ENCODE peak calls at places on chromosomes 13 and 19, in six cellular contexts. One of them, this sample, is unnamed.

GRCh38 chr19:32404939-32405430 is 585 bp upstream of the DPY19L3 start:
- DNase-seq in left ventricle myocardium inferior: peak; percentile 71
- DNase-seq in mammary epithelial cell: no peak
- DNase-seq in heart left ventricle: peak; percentile 81
- DNase-seq in sigmoid colon: peak; percentile 80
- DNase-seq in osteoblast: no peak
- DNase-seq in this sample: no peak

GRCh38 chr19:37997911-37998344 is 90.9 kb downstream of the SIPA1L3 start:
- DNase-seq in left ventricle myocardium inferior: no peak
- DNase-seq in mammary epithelial cell: peak; percentile 91
- DNase-seq in heart left ventricle: no peak
- DNase-seq in sigmoid colon: no peak
- DNase-seq in osteoblast: peak; percentile 77
- DNase-seq in this sample: peak; percentile 91

GRCh38 chr13:98653471-98653985 is 76.6 kb upstream of the STK24 start:
- DNase-seq in left ventricle myocardium inferior: peak; percentile 71
- DNase-seq in mammary epithelial cell: peak; percentile 76
- DNase-seq in heart left ventricle: peak; percentile 76
- DNase-seq in sigmoid colon: peak; percentile 90
- DNase-seq in osteoblast: peak; percentile 90
- DNase-seq in this sample: peak; percentile 80

GRCh38 chr19:1241417-1242095 is at the start of gene ATP5F1D:
- DNase-seq in left ventricle myocardium inferior: peak; percentile 96
- DNase-seq in mammary epithelial cell: peak; percentile 91
- DNase-seq in heart left ventricle: peak; percentile 98
- DNase-seq in sigmoid colon: peak; percentile 98
- DNase-seq in osteoblast: peak; percentile 100
- DNase-seq in this sample: peak; percentile 81

GRCh38 chr13:73914119-73914518 is 220.1 kb downstream of the KLF12 start:
- DNase-seq in left ventricle myocardium inferior: no peak
- DNase-seq in mammary epithelial cell: no peak
- DNase-seq in heart left ventricle: no peak
- DNase-seq in sigmoid colon: no peak
- DNase-seq in osteoblast: peak; percentile 9
- DNase-seq in this sample: no peak

GRCh38 chr13:91127995-91128394 is 219.5 kb upstream of the MIR17HG start:
- DNase-seq in left ventricle myocardium inferior: no peak
- DNase-seq in mammary epithelial cell: no peak
- DNase-seq in heart left ventricle: no peak
- DNase-seq in sigmoid colon: no peak
- DNase-seq in osteoblast: no peak
- DNase-seq in this sample: no peak

GRCh38 chr13:49220856-49221614 is 897 bp downstream of the MLNR start:
- DNase-seq in left ventricle myocardium inferior: no peak
- DNase-seq in mammary epithelial cell: no peak
- DNase-seq in heart left ventricle: no peak
- DNase-seq in sigmoid colon: no peak
- DNase-seq in osteoblast: peak; percentile 90
- DNase-seq in this sample: no peak

GRCh38 chr19:39156891-39157230 is 31.3 kb downstream of the PAK4 start:
- DNase-seq in left ventricle myocardium inferior: no peak
- DNase-seq in mammary epithelial cell: no peak
- DNase-seq in heart left ventricle: no peak
- DNase-seq in sigmoid colon: no peak
- DNase-seq in osteoblast: no peak
- DNase-seq in this sample: no peak

GRCh38 chr19:50315773-50316448 is 13.3 kb downstream of the KCNC3 start:
- DNase-seq in left ventricle myocardium inferior: no peak
- DNase-seq in mammary epithelial cell: no peak
- DNase-seq in heart left ventricle: no peak
- DNase-seq in sigmoid colon: no peak
- DNase-seq in osteoblast: peak; percentile 63
- DNase-seq in this sample: no peak

GRCh38 chr19:16497042-16497441 is 848 bp downstream of the C19orf44 start:
- DNase-seq in left ventricle myocardium inferior: no peak
- DNase-seq in mammary epithelial cell: no peak
- DNase-seq in heart left ventricle: no peak
- DNase-seq in sigmoid colon: no peak
- DNase-seq in osteoblast: no peak
- DNase-seq in this sample: no peak

GRCh38 chr19:6495947-6496346 is 6.2 kb downstream of the TUBB4A start:
- DNase-seq in left ventricle myocardium inferior: no peak
- DNase-seq in mammary epithelial cell: no peak
- DNase-seq in heart left ventricle: no peak
- DNase-seq in sigmoid colon: no peak
- DNase-seq in osteoblast: peak; percentile 49
- DNase-seq in this sample: no peak

GRCh38 chr13:40102854-40103253 is 447.4 kb downstream of the COG6 start:
- DNase-seq in left ventricle myocardium inferior: no peak
- DNase-seq in mammary epithelial cell: peak; percentile 97
- DNase-seq in heart left ventricle: no peak
- DNase-seq in sigmoid colon: no peak
- DNase-seq in osteoblast: peak; percentile 55
- DNase-seq in this sample: peak; percentile 99

GRCh38 chr13:84187626-84188025 is 305.4 kb upstream of the SLITRK1 start:
- DNase-seq in left ventricle myocardium inferior: no peak
- DNase-seq in mammary epithelial cell: peak; percentile 33
- DNase-seq in heart left ventricle: no peak
- DNase-seq in sigmoid colon: no peak
- DNase-seq in osteoblast: no peak
- DNase-seq in this sample: peak; percentile 69

GRCh38 chr13:31016342-31017325 is 84.2 kb downstream of the TEX26 start:
- DNase-seq in left ventricle myocardium inferior: no peak
- DNase-seq in mammary epithelial cell: no peak
- DNase-seq in heart left ventricle: no peak
- DNase-seq in sigmoid colon: no peak
- DNase-seq in osteoblast: no peak
- DNase-seq in this sample: no peak

GRCh38 chr13:79560954-79561353 is 80.0 kb downstream of the NDFIP2 start:
- DNase-seq in left ventricle myocardium inferior: no peak
- DNase-seq in mammary epithelial cell: peak; percentile 55
- DNase-seq in heart left ventricle: no peak
- DNase-seq in sigmoid colon: no peak
- DNase-seq in osteoblast: no peak
- DNase-seq in this sample: peak; percentile 59

GRCh38 chr19:30671622-30672051 is 299.5 kb downstream of the ZNF536 start:
- DNase-seq in left ventricle myocardium inferior: peak; percentile 59
- DNase-seq in mammary epithelial cell: no peak
- DNase-seq in heart left ventricle: no peak
- DNase-seq in sigmoid colon: no peak
- DNase-seq in osteoblast: no peak
- DNase-seq in this sample: no peak

GRCh38 chr13:30892966-30893365 is 13.1 kb upstream of the MEDAG start:
- DNase-seq in left ventricle myocardium inferior: no peak
- DNase-seq in mammary epithelial cell: no peak
- DNase-seq in heart left ventricle: no peak
- DNase-seq in sigmoid colon: no peak
- DNase-seq in osteoblast: no peak
- DNase-seq in this sample: no peak

DNA sequence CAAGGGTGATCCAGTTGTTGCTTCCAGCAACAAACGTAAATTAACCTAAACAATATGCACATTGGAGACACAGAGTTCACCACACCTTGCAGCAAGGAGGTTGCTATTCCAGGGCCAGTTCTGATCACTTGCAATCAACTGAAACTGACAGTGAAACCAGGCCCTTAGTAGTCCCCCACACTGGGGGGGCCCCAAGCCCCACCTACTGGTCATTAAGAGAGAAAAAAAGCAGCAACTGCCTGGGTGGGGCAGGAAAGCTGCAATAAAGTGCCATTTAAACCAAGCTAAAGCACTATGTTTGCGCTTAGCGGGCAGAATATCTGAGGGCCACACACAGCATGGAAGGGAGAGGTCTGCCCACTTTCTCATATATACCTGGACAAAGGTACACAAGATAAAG is 51.5 kb downstream of the ATP7B start:
- DNase-seq in left ventricle myocardium inferior: no peak
- DNase-seq in mammary epithelial cell: no peak
- DNase-seq in heart left ventricle: no peak
- DNase-seq in sigmoid colon: no peak
- DNase-seq in osteoblast: no peak
- DNase-seq in this sample: no peak
- TF ChIP-seq CTCF in left ventricle myocardium inferior: peak; percentile 11
- TF ChIP-seq CTCF in mammary epithelial cell: no peak
- TF ChIP-seq CTCF in heart left ventricle: no peak
- TF ChIP-seq CTCF in sigmoid colon: no peak
- TF ChIP-seq CTCF in osteoblast: no peak
- TF ChIP-seq CTCF in this sample: no peak

DNA sequence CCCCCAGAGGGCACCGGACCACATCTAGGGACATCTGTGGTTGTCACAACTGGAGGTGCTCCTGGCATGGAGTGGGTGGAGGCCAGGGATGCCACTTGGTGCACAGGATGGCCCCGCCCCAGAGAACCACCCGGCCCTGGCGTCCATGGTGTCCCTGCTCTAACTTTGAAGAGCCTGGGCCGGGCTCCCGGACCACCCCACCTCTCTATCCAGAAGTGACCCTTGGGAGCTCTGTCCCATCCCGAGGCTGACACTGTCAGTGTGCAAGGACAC is 22.9 kb upstream of the MYDGF start:
- DNase-seq in left ventricle myocardium inferior: no peak
- DNase-seq in mammary epithelial cell: no peak
- DNase-seq in heart left ventricle: no peak
- DNase-seq in sigmoid colon: no peak
- DNase-seq in osteoblast: no peak
- DNase-seq in this sample: no peak
- H3K36me3 ChIP-seq in left ventricle myocardium inferior: peaks cover 98% of the 10 kb centered on the region
- H3K36me3 ChIP-seq in mammary epithelial cell: peaks cover 26% of the 10 kb centered on the region
- H3K36me3 ChIP-seq in heart left ventricle: peaks cover 56% of the 10 kb centered on the region
- H3K36me3 ChIP-seq in sigmoid colon: peaks cover 81% of the 10 kb centered on the region
- H3K36me3 ChIP-seq in osteoblast: peaks cover 76% of the 10 kb centered on the region
- H3K36me3 ChIP-seq in this sample: peaks cover 62% of the 10 kb centered on the region

DNA sequence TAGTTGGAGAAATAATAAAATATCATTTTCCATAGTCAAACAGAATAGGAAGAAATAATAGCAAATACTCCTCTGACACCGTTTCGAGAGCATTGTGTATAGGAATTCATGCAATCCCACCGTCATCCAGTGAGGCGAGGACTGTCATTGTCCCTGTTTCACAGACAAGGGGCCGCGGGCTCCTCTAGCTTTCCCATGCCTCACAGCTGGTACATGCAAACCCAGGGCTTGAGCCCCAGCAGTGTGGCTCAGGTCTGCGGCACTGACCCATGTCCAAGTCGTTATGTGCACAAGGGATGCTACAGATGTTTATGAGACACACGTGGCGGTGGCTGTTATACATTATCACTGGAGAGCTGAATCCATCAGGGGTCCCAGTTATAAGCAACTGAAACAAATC is 18.5 kb upstream of the ATP11A start:
- DNase-seq in left ventricle myocardium inferior: no peak
- DNase-seq in mammary epithelial cell: no peak
- DNase-seq in heart left ventricle: no peak
- DNase-seq in sigmoid colon: peak; percentile 24
- DNase-seq in osteoblast: no peak
- DNase-seq in this sample: no peak
- H3K4me3 ChIP-seq in left ventricle myocardium inferior: no peak overlapping the region
- H3K4me3 ChIP-seq in mammary epithelial cell: no peak overlapping the region
- H3K4me3 ChIP-seq in heart left ventricle: no peak overlapping the region
- H3K4me3 ChIP-seq in sigmoid colon: no peak overlapping the region
- H3K4me3 ChIP-seq in osteoblast: no peak overlapping the region
- H3K4me3 ChIP-seq in this sample: no peak overlapping the region

DNA sequence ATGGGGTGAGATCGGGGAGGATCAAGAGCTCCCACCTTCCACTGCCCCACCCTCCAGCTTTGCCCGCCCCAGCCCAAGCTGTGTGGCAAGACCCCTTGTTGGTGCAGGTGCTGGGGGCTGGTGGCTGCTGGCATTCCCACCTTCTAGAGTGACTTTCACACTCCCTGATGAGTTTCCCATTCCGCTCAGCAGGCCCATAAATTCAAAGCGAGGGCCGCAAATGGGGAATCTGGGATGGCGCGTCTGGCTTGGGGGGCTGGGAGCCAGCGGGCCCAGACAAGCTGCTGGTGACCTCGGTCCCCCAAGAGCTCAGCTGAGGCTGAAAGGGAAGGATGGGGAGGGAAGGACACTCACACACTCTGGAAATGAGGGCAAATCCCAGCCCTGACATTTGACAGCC is 110.3 kb downstream of the GADD45B start:
- DNase-seq in left ventricle myocardium inferior: no peak
- DNase-seq in mammary epithelial cell: no peak
- DNase-seq in heart left ventricle: no peak
- DNase-seq in sigmoid colon: peak; percentile 45
- DNase-seq in osteoblast: no peak
- DNase-seq in this sample: no peak
- TF ChIP-seq CTCF in left ventricle myocardium inferior: no peak
- TF ChIP-seq CTCF in mammary epithelial cell: no peak
- TF ChIP-seq CTCF in heart left ventricle: no peak
- TF ChIP-seq CTCF in sigmoid colon: no peak
- TF ChIP-seq CTCF in osteoblast: no peak
- TF ChIP-seq CTCF in this sample: no peak

DNA sequence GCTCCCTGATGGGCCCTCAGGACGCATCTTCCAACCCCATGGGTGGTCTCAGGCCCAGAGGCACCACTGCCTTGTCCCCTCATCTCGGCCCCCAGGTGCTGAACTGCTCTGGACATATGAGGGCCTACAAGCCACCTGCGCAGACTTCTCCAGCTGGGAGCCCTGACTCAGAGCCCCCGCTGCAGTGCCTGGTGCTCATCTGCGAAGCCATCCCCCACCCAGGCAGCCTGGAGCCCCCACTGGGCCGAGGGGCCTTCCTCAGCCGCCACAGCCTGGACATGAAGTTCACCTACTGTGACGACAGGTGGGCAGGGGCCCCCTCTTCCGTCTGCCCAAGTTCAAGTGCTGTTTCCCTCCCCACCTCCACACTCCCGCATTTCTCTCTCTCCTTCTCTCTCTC is 12.2 kb downstream of the HIF3A start:
- DNase-seq in left ventricle myocardium inferior: no peak
- DNase-seq in mammary epithelial cell: no peak
- DNase-seq in heart left ventricle: no peak
- DNase-seq in sigmoid colon: no peak
- DNase-seq in osteoblast: peak; percentile 43
- DNase-seq in this sample: no peak
- H3K36me3 ChIP-seq in left ventricle myocardium inferior: peaks cover 99% of the 10 kb centered on the region
- H3K36me3 ChIP-seq in mammary epithelial cell: no peaks in the 10 kb centered on the region
- H3K36me3 ChIP-seq in heart left ventricle: peaks cover 16% of the 10 kb centered on the region
- H3K36me3 ChIP-seq in sigmoid colon: peaks cover 86% of the 10 kb centered on the region
- H3K36me3 ChIP-seq in osteoblast: no peaks in the 10 kb centered on the region
- H3K36me3 ChIP-seq in this sample: no peaks in the 10 kb centered on the region